ENCODE peak calls at places on chromosomes 6 and 20, in five cellular contexts. N is pancreas, Z is stomach, Q is AG04450, B is GM23338. X is an unnamed sample.

GRCh38 chr20:50957276-50957675 is 1.1 kb downstream of the DPM1 start:
- DNase-seq in N (no peak), Z (no peak), Q (no peak), B (no peak), X (no peak)

GRCh38 chr6:160386869-160387518 is 38.8 kb downstream of the SLC22A3 start:
- DNase-seq in N (peak), Z (peak), Q (no peak), B (no peak), X (peak)

GRCh38 chr6:119312875-119313338 is 36.7 kb downstream of the MAN1A1 start:
- DNase-seq in N (no peak), Z (no peak), Q (no peak), B (no peak), X (no peak)

GRCh38 chr6:134309227-134309626 is 8.7 kb downstream of the SGK1 start:
- DNase-seq in N (no peak), Z (no peak), Q (no peak), B (no peak), X (no peak)

GRCh38 chr6:119428647-119429046 is 79.1 kb upstream of the MAN1A1 start:
- DNase-seq in N (no peak), Z (no peak), Q (no peak), B (no peak), X (no peak)

GRCh38 chr6:91565207-91565606 is 978.3 kb upstream of the MAP3K7 start:
- DNase-seq in N (no peak), Z (no peak), Q (no peak), B (no peak), X (no peak)

GRCh38 chr6:31180500-31180899 is 10.0 kb upstream of the POU5F1 start:
- DNase-seq in N (peak), Z (no peak), Q (no peak), B (peak), X (peak)

GRCh38 chr6:158730175-158730907 is 80.5 kb downstream of the SYTL3 start:
- DNase-seq in N (no peak), Z (no peak), Q (no peak), B (peak), X (no peak)

GRCh38 chr6:147506704-147507114 is 1.8 kb upstream of the SAMD5 start:
- DNase-seq in N (peak), Z (peak), Q (no peak), B (peak), X (peak)

GRCh38 chr20:59812286-59813125 is 120.9 kb downstream of the SYCP2 start:
- DNase-seq in N (no peak), Z (peak), Q (no peak), B (no peak), X (no peak)

GRCh38 chr20:53678990-53679596 is 85.5 kb upstream of the ZNF217 start:
- DNase-seq in N (no peak), Z (no peak), Q (no peak), B (no peak), X (no peak)

GRCh38 chr6:149075616-149076354 is 241.7 kb upstream of the TAB2 start:
- DNase-seq in N (no peak), Z (no peak), Q (no peak), B (no peak), X (no peak)

DNA sequence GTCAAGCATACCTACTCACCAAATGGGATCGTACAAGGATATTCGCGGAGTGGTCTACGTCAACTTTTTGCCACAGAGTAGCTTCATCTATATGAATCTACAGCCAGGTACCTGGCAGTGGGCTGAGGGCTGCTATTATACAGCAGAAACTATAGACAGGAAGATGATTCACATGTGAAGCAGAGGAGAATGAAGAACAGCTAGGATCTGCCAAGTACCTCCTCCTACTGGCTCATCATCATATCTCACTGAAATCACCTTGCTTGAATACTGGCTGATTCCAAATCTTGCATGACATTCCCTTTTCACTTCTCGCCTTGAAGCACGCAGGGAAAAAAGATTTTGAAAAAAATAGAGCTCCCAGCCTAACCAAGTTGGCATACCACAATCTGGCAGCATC is 488.7 kb upstream of the NRSN1 start:
- DNase-seq in N (no peak), Z (no peak), Q (no peak), B (no peak), X (no peak)
- TF ChIP-seq CTCF in N (no peak), Z (no peak), Q (no peak), B (no peak), X (no peak)

DNA sequence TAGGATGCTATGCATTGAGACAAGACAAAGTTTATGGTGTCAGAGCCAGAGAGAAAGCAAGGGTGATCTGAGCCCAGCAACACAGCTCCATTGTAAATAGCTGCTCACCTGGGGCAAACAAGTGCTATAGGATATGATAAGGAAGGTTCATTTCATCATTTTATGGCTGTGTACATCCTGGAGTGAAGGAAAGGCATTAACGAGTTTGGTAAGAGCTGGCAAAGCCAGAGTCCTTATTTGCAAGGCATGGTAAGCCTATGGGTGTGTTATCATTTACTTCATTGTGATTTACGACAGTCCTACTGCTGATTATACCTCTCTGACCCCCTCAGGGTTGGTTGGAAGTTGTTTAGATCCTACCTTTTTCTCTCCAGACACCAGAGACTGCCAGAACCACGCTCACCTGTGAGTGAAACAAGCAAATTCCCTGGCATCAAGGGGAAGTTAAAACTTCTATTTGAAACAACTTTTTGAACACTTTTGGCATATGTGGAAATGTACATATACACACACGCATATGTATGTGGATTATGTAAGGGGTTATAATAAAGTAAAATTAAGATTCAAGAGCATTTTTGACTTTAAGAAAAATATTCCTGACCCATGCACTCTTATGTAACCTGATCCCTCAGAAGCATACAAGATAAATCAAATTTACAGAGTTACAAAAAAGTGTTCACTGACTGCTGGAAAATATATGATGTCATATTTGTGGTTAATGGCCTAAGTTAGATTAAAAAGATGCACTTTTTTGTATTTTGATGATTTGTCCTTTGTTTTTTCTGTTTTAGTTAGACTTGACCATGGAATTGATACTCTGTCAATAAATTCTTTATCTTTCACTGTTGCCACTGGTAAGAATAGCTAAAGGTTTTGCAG is 40.4 kb upstream of the EDN1 start:
- DNase-seq in N (no peak), Z (no peak), Q (no peak), B (no peak), X (no peak)
- H3K27ac ChIP-seq in N (no peak), Z (no peak), Q (no peak), B (no peak), X (no peak)

DNA sequence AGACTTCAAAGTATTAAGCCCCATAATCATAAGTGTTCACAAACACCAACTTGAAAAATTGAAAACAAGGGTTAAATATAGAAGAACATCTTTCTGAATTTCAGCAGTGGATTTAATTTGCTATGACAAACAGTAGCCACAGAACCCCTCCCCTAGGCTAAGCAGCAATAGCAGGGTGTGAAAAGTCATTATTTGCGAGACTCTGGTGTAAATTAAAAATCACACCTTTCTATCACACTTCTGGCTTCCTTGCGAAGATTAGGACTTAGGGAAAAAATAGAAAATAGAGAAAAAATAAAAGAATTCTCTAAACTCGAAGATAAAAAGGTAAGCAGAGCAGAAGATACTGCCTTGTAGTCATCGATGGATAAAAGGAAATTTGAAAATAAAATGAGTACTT is 6.1 kb downstream of the SAMD3 start:
- DNase-seq in N (no peak), Z (no peak), Q (no peak), B (no peak), X (no peak)
- H3K4me3 ChIP-seq in N (no peak), Z (no peak), Q (no peak), B (no peak), X (no peak)

GRCh38 chr20:62135573-62136266 is 7.5 kb downstream of the PSMA7 start:
- DNase-seq in N (no peak), Z (no peak), Q (no peak), B (no peak), X (no peak)

GRCh38 chr20:62137478-62138203 is 5.6 kb downstream of the PSMA7 start:
- DNase-seq in N (no peak), Z (no peak), Q (no peak), B (no peak), X (no peak)

GRCh38 chr20:62138204-62138543 is 5.0 kb downstream of the PSMA7 start:
- DNase-seq in N (no peak), Z (no peak), Q (no peak), B (no peak), X (no peak)

GRCh38 chr20:62136283-62137091 is 6.7 kb downstream of the PSMA7 start:
- DNase-seq in N (peak), Z (peak), Q (no peak), B (peak), X (peak)

DNA sequence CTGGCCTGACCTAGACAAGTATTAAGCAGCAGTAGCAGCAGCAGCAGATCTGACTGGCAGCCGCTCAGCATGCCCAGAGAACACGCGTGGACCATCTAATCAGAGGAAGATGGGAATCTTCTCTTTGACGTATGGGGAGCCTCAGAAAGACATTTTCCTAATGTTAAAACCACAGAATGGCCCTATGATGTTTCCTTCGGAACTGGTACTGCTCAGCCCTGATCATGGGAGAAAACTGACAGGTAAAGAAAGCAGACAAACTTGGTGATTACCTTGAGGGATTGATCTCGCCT is 6.2 kb downstream of the PSMA7 start:
- DNase-seq in N (no peak), Z (no peak), Q (no peak), B (no peak), X (no peak)
- TF ChIP-seq CTCF in N (no peak), Z (no peak), Q (no peak), B (no peak), X (no peak)

DNA sequence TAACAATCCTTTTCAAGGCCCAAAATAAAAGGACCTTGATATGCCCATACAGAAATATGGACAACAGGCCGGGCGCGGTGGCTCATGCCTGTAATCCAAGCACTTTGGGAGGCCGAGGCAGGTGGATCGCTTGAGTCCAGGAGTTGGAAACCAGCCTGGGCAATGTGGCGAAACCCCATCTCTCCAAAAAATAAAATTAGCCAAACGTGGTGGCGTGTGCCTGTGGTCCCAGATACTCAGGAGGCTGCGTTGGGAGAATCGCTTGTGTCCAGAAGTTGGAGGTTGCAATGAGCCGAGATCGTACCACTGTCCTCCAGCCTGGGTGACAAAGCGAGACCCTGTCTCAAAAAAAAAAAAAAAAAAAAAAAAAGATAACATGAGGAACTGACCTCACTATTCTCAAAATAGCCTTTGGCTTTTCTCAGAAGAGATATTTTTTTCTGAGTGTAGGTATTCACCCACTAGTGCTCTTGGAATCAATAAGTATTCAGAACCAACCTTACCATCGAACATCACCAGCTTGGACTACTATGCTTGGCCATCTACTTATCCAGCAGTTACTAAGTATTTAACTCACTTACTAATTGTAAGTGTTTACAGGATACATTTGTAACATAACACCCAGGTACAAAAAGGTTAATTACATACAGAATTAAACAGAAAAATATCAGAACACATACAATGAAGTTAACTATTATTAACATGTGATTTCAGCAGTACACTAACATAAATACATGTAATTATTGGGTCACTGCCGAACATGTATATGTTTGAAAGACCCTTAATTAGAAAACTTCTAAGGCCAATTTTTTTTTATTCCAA is 99.2 kb downstream of the OR2B2 start:
- DNase-seq in N (no peak), Z (no peak), Q (no peak), B (peak), X (no peak)
- H3K27ac ChIP-seq in N (no peak), Z (no peak), Q (peak), B (peak), X (no peak)

GRCh38 chr20:46117704-46118467 is at the start of gene CD40:
- DNase-seq in N (peak), Z (peak), Q (no peak), B (peak), X (peak)
- H3K4me3 ChIP-seq in N (peak), Z (peak), Q (peak), B (peak), X (peak)

X was measured in lower lobe of right lung.